ENCODE peak calls at places on chromosome 22, in eight cellular contexts. One of them, this sample, is unnamed.
A peak's percentile ranks its signal among the peaks of the same experiment; 100 is the strongest.

GRCh38 chr22:36332623-36333331 is 55.0 kb downstream of the MYH9 start:
- DNase-seq in NCI-H1417: peak; percentile 3
- DNase-seq in NCI-H2029: peak; percentile 62
- DNase-seq in epithelial cell of esophagus: peak; percentile 96
- DNase-seq in amniotic stem cell: no peak
- DNase-seq in ELR: peak; percentile 97
- DNase-seq in NCI-H1092: no peak
- DNase-seq in HAP-1: no peak
- DNase-seq in this sample: no peak

GRCh38 chr22:47150426-47150825 is 388.0 kb downstream of the TBC1D22A start:
- DNase-seq in amniotic stem cell: no peak
- DNase-seq in HAP-1: no peak
- DNase-seq in NCI-H1417: no peak
- DNase-seq in NCI-H2029: no peak
- DNase-seq in ELR: no peak
- DNase-seq in epithelial cell of esophagus: no peak
- DNase-seq in NCI-H1092: no peak
- DNase-seq in this sample: no peak

GRCh38 chr22:39545310-39546063 is 12.9 kb upstream of the RPS19BP1 start:
- DNase-seq in HAP-1: peak; percentile 89
- DNase-seq in NCI-H1417: no peak
- DNase-seq in NCI-H1092: no peak
- DNase-seq in amniotic stem cell: no peak
- DNase-seq in NCI-H2029: no peak
- DNase-seq in epithelial cell of esophagus: peak; percentile 60
- DNase-seq in ELR: no peak
- DNase-seq in this sample: no peak

GRCh38 chr22:22396741-22397291 is 111.7 kb downstream of the ZNF280B start:
- DNase-seq in NCI-H1417: no peak
- DNase-seq in HAP-1: no peak
- DNase-seq in ELR: no peak
- DNase-seq in NCI-H2029: no peak
- DNase-seq in amniotic stem cell: no peak
- DNase-seq in NCI-H1092: no peak
- DNase-seq in epithelial cell of esophagus: no peak
- DNase-seq in this sample: no peak

GRCh38 chr22:19819911-19820879 is 34.5 kb downstream of the GNB1L start:
- DNase-seq in amniotic stem cell: no peak
- DNase-seq in NCI-H2029: no peak
- DNase-seq in epithelial cell of esophagus: no peak
- DNase-seq in NCI-H1092: no peak
- DNase-seq in ELR: no peak
- DNase-seq in HAP-1: peak; percentile 5
- DNase-seq in NCI-H1417: no peak
- DNase-seq in this sample: no peak

GRCh38 chr22:41780714-41781507 is 19.6 kb upstream of the CCDC134 start:
- DNase-seq in HAP-1: no peak
- DNase-seq in amniotic stem cell: no peak
- DNase-seq in epithelial cell of esophagus: peak; percentile 33
- DNase-seq in NCI-H2029: no peak
- DNase-seq in ELR: peak; percentile 69
- DNase-seq in NCI-H1417: no peak
- DNase-seq in NCI-H1092: no peak
- DNase-seq in this sample: no peak

GRCh38 chr22:24601217-24602104 is 1.5 kb upstream of the GGT1 start:
- DNase-seq in HAP-1: no peak
- DNase-seq in NCI-H1092: no peak
- DNase-seq in NCI-H2029: peak; percentile 43
- DNase-seq in NCI-H1417: no peak
- DNase-seq in amniotic stem cell: no peak
- DNase-seq in ELR: no peak
- DNase-seq in epithelial cell of esophagus: no peak
- DNase-seq in this sample: no peak

GRCh38 chr22:24693359-24693758 is 81.2 kb downstream of the PIWIL3 start:
- DNase-seq in NCI-H2029: no peak
- DNase-seq in ELR: peak; percentile 67
- DNase-seq in HAP-1: no peak
- DNase-seq in NCI-H1417: no peak
- DNase-seq in epithelial cell of esophagus: no peak
- DNase-seq in NCI-H1092: no peak
- DNase-seq in amniotic stem cell: no peak
- DNase-seq in this sample: no peak

GRCh38 chr22:39135092-39135896 is 17.2 kb downstream of the CBX7 start:
- DNase-seq in HAP-1: peak; percentile 77
- DNase-seq in NCI-H1092: peak; percentile 5
- DNase-seq in epithelial cell of esophagus: peak; percentile 42
- DNase-seq in NCI-H2029: no peak
- DNase-seq in NCI-H1417: peak; percentile 20
- DNase-seq in ELR: peak; percentile 68
- DNase-seq in amniotic stem cell: no peak
- DNase-seq in this sample: peak; percentile 46

GRCh38 chr22:39959640-39960447 is at the start of gene TMA7B:
- DNase-seq in amniotic stem cell: no peak
- DNase-seq in epithelial cell of esophagus: peak; percentile 69
- DNase-seq in ELR: peak; percentile 81
- DNase-seq in NCI-H1092: no peak
- DNase-seq in NCI-H2029: no peak
- DNase-seq in NCI-H1417: peak; percentile 59
- DNase-seq in HAP-1: no peak
- DNase-seq in this sample: peak; percentile 75

GRCh38 chr22:42188808-42189447 is 58.3 kb upstream of the CYP2D6 start:
- DNase-seq in ELR: peak; percentile 73
- DNase-seq in amniotic stem cell: no peak
- DNase-seq in NCI-H1092: no peak
- DNase-seq in epithelial cell of esophagus: peak; percentile 87
- DNase-seq in HAP-1: no peak
- DNase-seq in NCI-H2029: no peak
- DNase-seq in NCI-H1417: no peak
- DNase-seq in this sample: no peak

GRCh38 chr22:35894464-35894878 is 134.2 kb downstream of the RBFOX2 start:
- DNase-seq in HAP-1: no peak
- DNase-seq in ELR: no peak
- DNase-seq in NCI-H1417: peak; percentile 20
- DNase-seq in amniotic stem cell: no peak
- DNase-seq in epithelial cell of esophagus: peak; percentile 34
- DNase-seq in NCI-H1092: no peak
- DNase-seq in NCI-H2029: no peak
- DNase-seq in this sample: no peak

GRCh38 chr22:33361581-33361980 is 303.4 kb upstream of the SYN3 start:
- DNase-seq in HAP-1: no peak
- DNase-seq in NCI-H1092: no peak
- DNase-seq in ELR: no peak
- DNase-seq in NCI-H1417: no peak
- DNase-seq in epithelial cell of esophagus: no peak
- DNase-seq in amniotic stem cell: no peak
- DNase-seq in NCI-H2029: no peak
- DNase-seq in this sample: no peak

GRCh38 chr22:31337178-31337577 is 9.0 kb downstream of the PATZ1 start:
- DNase-seq in amniotic stem cell: no peak
- DNase-seq in ELR: peak; percentile 81
- DNase-seq in NCI-H2029: no peak
- DNase-seq in HAP-1: no peak
- DNase-seq in epithelial cell of esophagus: peak; percentile 85
- DNase-seq in NCI-H1092: no peak
- DNase-seq in NCI-H1417: no peak
- DNase-seq in this sample: no peak

GRCh38 chr22:30636226-30637077 is 871 bp downstream of the SLC35E4 start:
- DNase-seq in NCI-H1092: no peak
- DNase-seq in NCI-H2029: peak; percentile 1
- DNase-seq in epithelial cell of esophagus: peak; percentile 27
- DNase-seq in NCI-H1417: peak; percentile 63
- DNase-seq in amniotic stem cell: no peak
- DNase-seq in HAP-1: peak; percentile 73
- DNase-seq in ELR: peak; percentile 39
- DNase-seq in this sample: peak; percentile 46

GRCh38 chr22:49009359-49010063 is 818.2 kb downstream of the BRD1 start:
- DNase-seq in HAP-1: no peak
- DNase-seq in epithelial cell of esophagus: no peak
- DNase-seq in ELR: no peak
- DNase-seq in NCI-H1417: no peak
- DNase-seq in NCI-H2029: no peak
- DNase-seq in NCI-H1092: no peak
- DNase-seq in amniotic stem cell: no peak
- DNase-seq in this sample: no peak

GRCh38 chr22:23144432-23144831 is 845 bp upstream of the RAB36 start:
- DNase-seq in NCI-H1092: no peak
- DNase-seq in NCI-H1417: no peak
- DNase-seq in NCI-H2029: no peak
- DNase-seq in epithelial cell of esophagus: no peak
- DNase-seq in amniotic stem cell: no peak
- DNase-seq in HAP-1: no peak
- DNase-seq in ELR: no peak
- DNase-seq in this sample: no peak

GRCh38 chr22:48045369-48045768 is 1282.9 kb downstream of the TBC1D22A start:
- DNase-seq in ELR: no peak
- DNase-seq in NCI-H1417: no peak
- DNase-seq in epithelial cell of esophagus: no peak
- DNase-seq in NCI-H2029: no peak
- DNase-seq in amniotic stem cell: no peak
- DNase-seq in HAP-1: no peak
- DNase-seq in NCI-H1092: no peak
- DNase-seq in this sample: no peak

GRCh38 chr22:20281891-20282290 is 13.8 kb upstream of the RTN4R start:
- DNase-seq in ELR: no peak
- DNase-seq in amniotic stem cell: no peak
- DNase-seq in NCI-H1417: no peak
- DNase-seq in HAP-1: no peak
- DNase-seq in NCI-H2029: no peak
- DNase-seq in epithelial cell of esophagus: no peak
- DNase-seq in NCI-H1092: no peak
- DNase-seq in this sample: no peak

GRCh38 chr22:27494821-27495220 is 306.7 kb downstream of the MN1 start:
- DNase-seq in epithelial cell of esophagus: no peak
- DNase-seq in HAP-1: no peak
- DNase-seq in amniotic stem cell: no peak
- DNase-seq in ELR: no peak
- DNase-seq in NCI-H2029: no peak
- DNase-seq in NCI-H1417: no peak
- DNase-seq in NCI-H1092: no peak
- DNase-seq in this sample: no peak

GRCh38 chr22:46731246-46732040 is 6.6 kb downstream of the CERK start:
- DNase-seq in HAP-1: no peak
- DNase-seq in epithelial cell of esophagus: peak; percentile 28
- DNase-seq in amniotic stem cell: no peak
- DNase-seq in ELR: no peak
- DNase-seq in NCI-H1092: no peak
- DNase-seq in NCI-H1417: peak; percentile 63
- DNase-seq in NCI-H2029: peak; percentile 55
- DNase-seq in this sample: peak; percentile 57

GRCh38 chr22:38631724-38632123 is 24.5 kb downstream of the FAM227A start:
- DNase-seq in ELR: no peak
- DNase-seq in HAP-1: no peak
- DNase-seq in amniotic stem cell: no peak
- DNase-seq in epithelial cell of esophagus: no peak
- DNase-seq in NCI-H2029: no peak
- DNase-seq in NCI-H1417: no peak
- DNase-seq in NCI-H1092: no peak
- DNase-seq in this sample: no peak

GRCh38 chr22:39275814-39276443 is 31.1 kb upstream of the PDGFB start:
- DNase-seq in NCI-H2029: peak; percentile 27
- DNase-seq in HAP-1: no peak
- DNase-seq in NCI-H1092: no peak
- DNase-seq in NCI-H1417: peak; percentile 2
- DNase-seq in epithelial cell of esophagus: no peak
- DNase-seq in amniotic stem cell: no peak
- DNase-seq in ELR: no peak
- DNase-seq in this sample: peak; percentile 43

GRCh38 chr22:28497188-28497587 is 182.5 kb downstream of the TTC28 start:
- DNase-seq in HAP-1: no peak
- DNase-seq in epithelial cell of esophagus: no peak
- DNase-seq in ELR: peak; percentile 36
- DNase-seq in NCI-H1092: no peak
- DNase-seq in amniotic stem cell: peak; percentile 8
- DNase-seq in NCI-H1417: no peak
- DNase-seq in NCI-H2029: no peak
- DNase-seq in this sample: no peak

GRCh38 chr22:35684270-35684700 is 33.4 kb upstream of the APOL5 start:
- DNase-seq in HAP-1: peak; percentile 44
- DNase-seq in NCI-H1417: no peak
- DNase-seq in amniotic stem cell: no peak
- DNase-seq in epithelial cell of esophagus: peak; percentile 24
- DNase-seq in NCI-H2029: peak; percentile 13
- DNase-seq in ELR: peak; percentile 47
- DNase-seq in NCI-H1092: peak; percentile 45
- DNase-seq in this sample: no peak

GRCh38 chr22:42769574-42770447 is 49.1 kb upstream of the A4GALT start:
- DNase-seq in ELR: peak; percentile 86
- DNase-seq in NCI-H2029: no peak
- DNase-seq in HAP-1: no peak
- DNase-seq in amniotic stem cell: no peak
- DNase-seq in NCI-H1417: no peak
- DNase-seq in NCI-H1092: no peak
- DNase-seq in epithelial cell of esophagus: peak; percentile 44
- DNase-seq in this sample: no peak

GRCh38 chr22:48407256-48407955 is 1420.3 kb downstream of the BRD1 start:
- DNase-seq in HAP-1: no peak
- DNase-seq in epithelial cell of esophagus: no peak
- DNase-seq in NCI-H2029: no peak
- DNase-seq in NCI-H1092: no peak
- DNase-seq in NCI-H1417: no peak
- DNase-seq in ELR: no peak
- DNase-seq in amniotic stem cell: no peak
- DNase-seq in this sample: no peak

GRCh38 chr22:50403701-50404101 is 60.6 kb downstream of the PPP6R2 start:
- DNase-seq in epithelial cell of esophagus: no peak
- DNase-seq in NCI-H1092: peak; percentile 5
- DNase-seq in amniotic stem cell: no peak
- DNase-seq in NCI-H2029: peak; percentile 4
- DNase-seq in ELR: no peak
- DNase-seq in NCI-H1417: no peak
- DNase-seq in HAP-1: no peak
- DNase-seq in this sample: peak; percentile 59

GRCh38 chr22:49303781-49304461 is 523.8 kb downstream of the BRD1 start:
- DNase-seq in ELR: no peak
- DNase-seq in NCI-H1092: no peak
- DNase-seq in HAP-1: no peak
- DNase-seq in NCI-H1417: no peak
- DNase-seq in amniotic stem cell: no peak
- DNase-seq in NCI-H2029: no peak
- DNase-seq in epithelial cell of esophagus: no peak
- DNase-seq in this sample: no peak

GRCh38 chr22:32075997-32076725 is 33.1 kb downstream of the SLC5A1 start:
- DNase-seq in amniotic stem cell: no peak
- DNase-seq in NCI-H1417: no peak
- DNase-seq in NCI-H1092: no peak
- DNase-seq in HAP-1: no peak
- DNase-seq in ELR: no peak
- DNase-seq in epithelial cell of esophagus: no peak
- DNase-seq in NCI-H2029: no peak
- DNase-seq in this sample: no peak

This sample was measured in SHP77.